ENCODE peak calls at places on chromosomes 6 and 20, in nine cellular contexts. V is caudate nucleus; L is CD4-positive, alpha-beta memory T cell; S is lower lobe of right lung; F is prostate gland; P is uterus; U is tibial nerve; Z is coronary artery; N is aorta. C is an unnamed sample.

GRCh38 chr20:61896058-61896961 is 169.4 kb downstream of the TAF4 start:
- DNase-seq in V (no peak), L (peak), S (no peak), F (no peak), P (no peak), U (no peak), Z (no peak), N (no peak), C (peak)

GRCh38 chr6:43972179-43972914 is 154.9 kb downstream of the MRPL14 start:
- DNase-seq in V (no peak), L (no peak), S (no peak), F (no peak), P (no peak), U (no peak), Z (peak), N (peak), C (peak)

GRCh38 chr20:18739785-18740184 is 73.8 kb upstream of the SCP2D1 start:
- DNase-seq in V (no peak), L (no peak), S (no peak), F (no peak), P (peak), U (no peak), Z (no peak), N (no peak), C (no peak)

GRCh38 chr6:106118835-106119443 is 32.8 kb downstream of the PRDM1 start:
- DNase-seq in V (no peak), L (no peak), S (no peak), F (no peak), P (no peak), U (no peak), Z (no peak), N (no peak), C (no peak)

GRCh38 chr6:20479075-20479871 is 55.0 kb upstream of the CDKAL1 start:
- DNase-seq in V (no peak), L (no peak), S (no peak), F (no peak), P (no peak), U (no peak), Z (no peak), N (no peak), C (no peak)

GRCh38 chr6:95127266-95127665 is 450.1 kb upstream of the MANEA start:
- DNase-seq in V (no peak), L (no peak), S (no peak), F (no peak), P (no peak), U (no peak), Z (no peak), N (no peak), C (peak)

GRCh38 chr6:121319112-121319553 is 15.1 kb downstream of the TBC1D32 start:
- DNase-seq in V (no peak), L (no peak), S (no peak), F (no peak), P (no peak), U (no peak), Z (no peak), N (no peak), C (no peak)

GRCh38 chr6:100454571-100455229 is 10.0 kb downstream of the SIM1 start:
- DNase-seq in V (no peak), L (no peak), S (no peak), F (no peak), P (no peak), U (no peak), Z (no peak), N (no peak), C (no peak)

GRCh38 chr6:22147469-22147815 is 149.4 kb downstream of the PRL start:
- DNase-seq in V (no peak), L (no peak), S (no peak), F (no peak), P (no peak), U (no peak), Z (no peak), N (no peak), C (no peak)

GRCh38 chr6:81900616-81901015 is 148.1 kb upstream of the TENT5A start:
- DNase-seq in V (no peak), L (no peak), S (no peak), F (no peak), P (no peak), U (no peak), Z (no peak), N (no peak), C (no peak)

GRCh38 chr6:34852406-34853085 is 35.3 kb downstream of the TAF11 start:
- DNase-seq in V (no peak), L (no peak), S (no peak), F (no peak), P (no peak), U (no peak), Z (no peak), N (no peak), C (peak)

GRCh38 chr6:21104288-21104687 is 489.3 kb upstream of the SOX4 start:
- DNase-seq in V (no peak), L (no peak), S (no peak), F (no peak), P (no peak), U (no peak), Z (no peak), N (no peak), C (no peak)

GRCh38 chr6:105111871-105112270 is 67.9 kb downstream of the POPDC3 start:
- DNase-seq in V (no peak), L (no peak), S (no peak), F (no peak), P (no peak), U (no peak), Z (no peak), N (no peak), C (no peak)

GRCh38 chr6:79536615-79536968 is 638 bp downstream of the LCA5 start:
- DNase-seq in V (no peak), L (no peak), S (peak), F (peak), P (peak), U (peak), Z (peak), N (peak), C (peak)

GRCh38 chr6:14276667-14277404 is 159.3 kb downstream of the CD83 start:
- DNase-seq in V (no peak), L (peak), S (no peak), F (no peak), P (no peak), U (no peak), Z (peak), N (no peak), C (no peak)

GRCh38 chr6:34015576-34015975 is 130.3 kb downstream of the GRM4 start:
- DNase-seq in V (no peak), L (no peak), S (peak), F (no peak), P (no peak), U (no peak), Z (no peak), N (peak), C (peak)

GRCh38 chr6:146913842-146914562 is 290.2 kb upstream of the STXBP5 start:
- DNase-seq in V (peak), L (no peak), S (peak), F (peak), P (peak), U (peak), Z (peak), N (peak), C (peak)

DNA sequence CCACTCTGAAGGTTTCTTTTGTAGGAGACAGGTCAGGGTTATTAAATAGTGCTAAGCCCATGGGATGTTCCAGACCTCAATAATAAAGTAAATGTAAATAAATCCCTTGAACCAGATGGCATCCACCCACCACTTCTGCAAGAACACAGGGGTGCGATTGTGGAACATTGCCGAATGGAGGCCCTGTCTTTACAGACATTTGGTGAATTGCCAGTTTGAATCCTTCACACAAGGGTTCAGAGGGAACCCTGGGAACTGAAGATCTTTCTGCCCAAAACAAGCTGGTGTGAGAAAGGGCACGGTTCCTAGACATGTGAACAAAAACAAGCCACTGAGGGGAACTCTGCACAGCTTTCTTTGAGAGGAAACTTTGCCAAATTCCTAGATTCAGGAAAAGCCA is 30.2 kb upstream of the RNF8 start:
- DNase-seq in V (no peak), L (no peak), S (no peak), F (no peak), P (no peak), U (no peak), Z (no peak), N (no peak), C (no peak)
- H3K27ac ChIP-seq in V (no peak), L (no peak), S (no peak), F (no peak), P (no peak), U (no peak), Z (peak), N (peak), C (no peak)

GRCh38 chr6:3364391-3364790 is 92.5 kb downstream of the SLC22A23 start:
- DNase-seq in V (no peak), L (no peak), S (no peak), F (no peak), P (no peak), U (no peak), Z (no peak), N (no peak), C (no peak)

GRCh38 chr6:3360727-3361045 is 96.2 kb downstream of the SLC22A23 start:
- DNase-seq in V (no peak), L (no peak), S (no peak), F (no peak), P (no peak), U (no peak), Z (no peak), N (no peak), C (no peak)

GRCh38 chr6:3359973-3360726 is 96.7 kb downstream of the SLC22A23 start:
- DNase-seq in V (no peak), L (no peak), S (no peak), F (no peak), P (no peak), U (no peak), Z (no peak), N (no peak), C (no peak)

GRCh38 chr6:3361312-3362037 is 95.4 kb downstream of the SLC22A23 start:
- DNase-seq in V (no peak), L (no peak), S (no peak), F (no peak), P (no peak), U (no peak), Z (no peak), N (no peak), C (no peak)

DNA sequence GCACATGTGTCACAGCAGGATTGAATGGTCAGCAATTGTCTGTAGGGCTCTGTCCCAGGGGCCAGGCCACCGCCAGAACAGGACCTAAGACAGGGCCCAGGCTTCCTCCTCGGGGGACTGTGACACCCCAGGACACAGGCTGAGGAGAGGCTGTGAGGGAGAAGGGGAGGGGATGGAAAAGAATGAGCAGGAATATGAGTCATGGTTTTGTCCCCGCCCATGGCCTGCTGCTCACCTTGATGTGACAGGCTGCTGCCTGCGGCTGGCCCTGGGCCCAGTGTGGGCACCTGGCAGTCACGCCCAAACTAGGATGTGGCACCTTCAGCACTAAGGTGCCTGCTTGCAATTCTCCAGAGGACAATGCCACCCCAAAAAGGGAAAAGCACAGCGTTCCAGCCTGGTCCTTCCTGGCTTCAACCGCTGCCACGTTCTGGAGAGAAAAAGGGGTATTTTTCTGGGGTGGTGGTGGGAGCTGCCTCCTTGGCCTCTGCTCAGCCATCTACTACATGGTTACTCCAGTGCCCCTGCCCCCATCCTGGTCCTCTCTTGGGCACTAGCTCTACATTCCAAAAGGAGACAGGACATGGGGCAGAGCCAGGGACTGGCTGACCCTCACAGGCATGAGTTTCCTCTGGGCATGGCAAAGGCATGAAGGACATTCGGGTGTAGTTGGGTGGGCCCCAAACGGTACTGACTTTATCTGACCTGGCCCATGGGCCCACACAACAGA is 93.4 kb downstream of the SLC22A23 start:
- DNase-seq in V (no peak), L (no peak), S (peak), F (peak), P (no peak), U (no peak), Z (no peak), N (no peak), C (peak)
- H3K27ac ChIP-seq in V (no peak), L (no peak), S (peak), F (peak), P (no peak), U (no peak), Z (no peak), N (no peak), C (peak)

DNA sequence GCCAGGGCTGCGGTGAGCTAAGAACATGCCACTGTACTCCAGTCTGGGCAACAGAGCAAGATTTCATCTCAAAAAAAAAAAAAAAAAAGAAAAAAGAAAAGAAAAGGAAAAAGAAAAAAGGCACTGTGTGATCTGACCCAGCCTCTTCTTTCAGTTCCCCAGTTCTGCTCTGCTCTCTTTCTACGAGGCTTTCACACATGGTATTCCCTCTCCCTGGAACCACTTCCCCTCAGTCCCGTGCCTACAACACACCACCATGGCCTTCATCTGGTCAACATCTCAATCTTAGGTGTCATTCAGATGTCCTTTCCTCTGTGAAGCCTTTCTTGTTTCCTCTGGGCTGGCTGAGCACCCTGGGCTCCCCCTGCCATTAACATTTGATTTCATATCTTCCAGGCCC is 2.3 kb upstream of the DSN1 start:
- DNase-seq in V (no peak), L (no peak), S (no peak), F (no peak), P (no peak), U (no peak), Z (no peak), N (no peak), C (no peak)
- H3K27ac ChIP-seq in V (no peak), L (no peak), S (peak), F (no peak), P (peak), U (no peak), Z (no peak), N (no peak), C (peak)

DNA sequence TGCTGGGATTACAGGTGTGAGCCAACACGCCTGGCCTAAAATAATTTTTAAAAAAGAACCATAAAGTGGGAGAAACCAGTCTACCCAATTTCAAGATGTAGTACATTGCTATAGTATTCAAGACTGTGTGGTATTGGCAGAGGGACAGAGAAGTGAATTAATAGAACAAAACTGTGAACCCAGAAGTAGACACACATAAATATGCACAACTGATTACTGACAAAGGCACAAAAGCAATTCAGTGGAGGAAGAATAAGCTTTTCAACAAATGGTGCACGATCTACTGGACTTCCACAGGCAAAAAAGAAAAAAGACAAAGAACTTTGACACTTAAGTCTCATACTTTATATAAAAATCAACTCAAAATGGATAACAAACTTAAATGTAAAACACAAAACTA is 15.5 kb downstream of the ZBTB2 start:
- DNase-seq in V (no peak), L (no peak), S (no peak), F (no peak), P (no peak), U (no peak), Z (no peak), N (no peak), C (no peak)
- H3K27ac ChIP-seq in V (no peak), L (no peak), S (no peak), F (no peak), P (no peak), U (peak), Z (no peak), N (no peak), C (no peak)

GRCh38 chr6:136720045-136720760 is 72.1 kb downstream of the MAP3K5 start:
- DNase-seq in V (no peak), L (peak), S (no peak), F (no peak), P (no peak), U (no peak), Z (no peak), N (no peak), C (no peak)
- H3K27ac ChIP-seq in V (peak), L (no peak), S (no peak), F (no peak), P (no peak), U (no peak), Z (peak), N (no peak), C (no peak)

GRCh38 chr6:37660317-37660716 is 37.4 kb downstream of the MDGA1 start:
- DNase-seq in V (no peak), L (no peak), S (no peak), F (no peak), P (no peak), U (no peak), Z (no peak), N (no peak), C (no peak)

GRCh38 chr6:37665309-37665708 is 32.4 kb downstream of the MDGA1 start:
- DNase-seq in V (no peak), L (no peak), S (no peak), F (no peak), P (no peak), U (no peak), Z (no peak), N (no peak), C (no peak)

GRCh38 chr6:37667050-37667814 is 30.5 kb downstream of the MDGA1 start:
- DNase-seq in V (no peak), L (no peak), S (no peak), F (no peak), P (no peak), U (no peak), Z (no peak), N (no peak), C (no peak)

GRCh38 chr6:37659561-37659960 is 38.1 kb downstream of the MDGA1 start:
- DNase-seq in V (no peak), L (no peak), S (no peak), F (no peak), P (no peak), U (no peak), Z (no peak), N (no peak), C (no peak)

DNA sequence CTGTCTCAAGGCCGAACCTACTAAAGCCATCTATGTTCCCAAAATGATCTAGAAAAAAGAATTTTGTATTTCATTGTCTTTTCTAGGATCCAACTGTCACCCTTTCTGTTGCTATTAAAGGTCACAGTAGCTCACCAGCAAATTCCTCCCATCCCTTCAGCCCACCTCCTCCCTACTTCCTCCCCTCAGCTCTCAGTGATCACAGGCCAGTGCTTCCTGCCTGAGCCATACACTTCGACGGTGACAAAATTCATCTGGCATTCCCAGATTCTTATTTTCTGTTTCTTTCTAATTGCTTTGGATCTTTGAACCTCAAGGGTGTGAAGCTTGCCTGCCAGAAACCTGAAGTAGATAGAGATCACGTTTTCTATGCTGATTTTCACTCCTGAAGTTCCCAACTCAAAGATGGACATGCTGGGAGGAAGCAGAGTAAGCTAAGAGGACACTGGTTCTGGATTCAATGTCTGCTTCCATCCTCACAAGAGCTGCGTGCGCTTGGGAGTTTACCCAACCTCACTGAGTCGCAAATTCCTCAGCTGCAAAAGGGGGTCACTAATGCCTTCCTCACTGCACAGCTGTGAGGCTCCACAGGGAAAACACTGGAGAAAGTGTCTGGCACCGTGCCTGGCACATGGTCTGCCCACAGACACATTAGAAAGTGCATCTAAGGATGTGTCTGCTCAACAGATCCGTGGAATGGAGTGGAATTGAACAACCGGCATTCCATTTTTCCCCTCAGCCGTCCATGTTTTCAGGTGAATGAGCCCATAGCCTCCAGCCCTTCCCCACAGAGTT is 34.5 kb downstream of the MDGA1 start:
- DNase-seq in V (no peak), L (no peak), S (no peak), F (no peak), P (no peak), U (no peak), Z (no peak), N (no peak), C (no peak)
- H3K27ac ChIP-seq in V (no peak), L (no peak), S (no peak), F (no peak), P (no peak), U (no peak), Z (no peak), N (no peak), C (no peak)

GRCh38 chr6:168384045-168385038 is 56.6 kb upstream of the SMOC2 start:
- DNase-seq in V (no peak), L (no peak), S (no peak), F (no peak), P (no peak), U (no peak), Z (no peak), N (no peak), C (no peak)
- H3K27ac ChIP-seq in V (no peak), L (no peak), S (no peak), F (no peak), P (peak), U (peak), Z (no peak), N (peak), C (no peak)

DNA sequence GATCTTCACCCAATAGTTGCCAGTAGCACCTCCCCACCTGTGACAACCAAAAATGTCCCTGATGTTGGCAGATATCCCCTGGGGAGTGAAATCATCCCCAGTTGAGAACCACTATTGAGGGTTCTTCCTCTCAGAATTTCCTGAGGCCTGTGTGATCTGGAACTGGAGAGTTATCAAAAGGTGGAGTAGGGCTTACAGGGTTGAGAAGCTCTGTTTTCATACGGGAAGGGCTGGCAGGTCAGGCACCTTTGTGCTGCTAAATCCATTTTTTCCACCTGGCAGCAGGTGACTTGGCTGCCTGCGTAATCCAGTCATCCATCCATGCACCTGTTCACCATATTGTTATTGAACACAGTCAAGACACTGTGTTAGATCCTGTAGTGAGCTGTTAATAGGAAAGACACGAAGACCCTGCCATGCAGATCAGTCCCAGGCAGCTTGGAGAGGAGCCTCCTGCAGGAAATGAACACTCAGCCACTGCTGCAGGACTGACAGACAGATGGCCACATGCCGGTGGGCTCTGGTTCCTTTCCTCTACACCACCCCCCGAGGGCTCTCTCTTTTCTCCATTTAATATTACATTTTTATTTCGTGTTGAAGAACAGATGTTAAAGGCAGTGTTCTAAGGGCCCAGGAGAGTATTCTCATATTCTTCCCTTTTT is 5.4 kb downstream of the DUSP22 start:
- DNase-seq in V (no peak), L (no peak), S (no peak), F (no peak), P (no peak), U (no peak), Z (peak), N (no peak), C (no peak)
- H3K27ac ChIP-seq in V (peak), L (no peak), S (peak), F (no peak), P (no peak), U (peak), Z (peak), N (no peak), C (peak)